ENCODE peak calls at places on chromosomes 7 and 10, in nine cellular contexts. F is pancreas, D is fibroblast of lung, I is upper lobe of left lung, X is mucosa of descending colon, C is tibial artery, J is colonic mucosa, E is GM23338, U is brain microvascular endothelial cell. W is an unnamed sample.

GRCh38 chr7:18200855-18201254 is 173.2 kb upstream of the PRPS1L1 start:
- DNase-seq in I (no peak), C (no peak), X (no peak), J (no peak), U (no peak), D (no peak), F (no peak), E (no peak), W (no peak)

GRCh38 chr7:23680417-23681405 is 712 bp downstream of the FAM221A start:
- DNase-seq in D (peak; percentile 60), U (peak; percentile 24), F (peak; percentile 89), J (peak; percentile 87), E (peak; percentile 97), I (peak; percentile 82), C (peak; percentile 25), X (peak; percentile 85), W (no peak)

GRCh38 chr10:91974960-91975359 is 51.4 kb downstream of the BTAF1 start:
- DNase-seq in X (no peak), D (peak; percentile 81), C (no peak), E (no peak), I (no peak), J (no peak), F (no peak), U (peak; percentile 55), W (peak; percentile 5)

GRCh38 chr10:94361161-94361794 is 1.5 kb downstream of the NOC3L start:
- DNase-seq in U (no peak), C (no peak), E (no peak), I (no peak), J (no peak), F (no peak), X (peak; percentile 60), D (peak; percentile 4), W (no peak)

GRCh38 chr10:89481662-89482061 is 53.7 kb downstream of the SLC16A12 start:
- DNase-seq in X (no peak), U (peak; percentile 77), F (no peak), I (no peak), D (peak; percentile 88), J (no peak), E (no peak), C (no peak), W (peak; percentile 82)

GRCh38 chr7:24786941-24787340 is 29.7 kb upstream of the GSDME start:
- DNase-seq in E (no peak), C (no peak), F (no peak), D (peak; percentile 98), U (peak; percentile 96), J (no peak), X (no peak), I (no peak), W (peak; percentile 93)

GRCh38 chr10:15624405-15625191 is 95.1 kb downstream of the ITGA8 start:
- DNase-seq in D (peak; percentile 29), I (no peak), C (peak; percentile 40), X (no peak), U (peak; percentile 25), J (no peak), E (no peak), F (no peak), W (peak; percentile 68)

GRCh38 chr10:5873515-5873995 is 16.1 kb downstream of the ANKRD16 start:
- DNase-seq in I (no peak), C (peak; percentile 62), U (peak; percentile 68), F (no peak), X (peak; percentile 84), D (peak; percentile 51), J (peak; percentile 81), E (peak; percentile 79), W (peak; percentile 40)

GRCh38 chr10:51961401-51961800 is 262.0 kb upstream of the CSTF2T start:
- DNase-seq in U (no peak), D (no peak), J (no peak), E (no peak), X (no peak), C (no peak), I (no peak), F (no peak), W (no peak)

GRCh38 chr7:70736715-70737460 is 395.1 kb upstream of the GALNT17 start:
- DNase-seq in J (peak; percentile 46), F (no peak), U (peak; percentile 56), I (no peak), X (no peak), E (peak; percentile 39), C (no peak), D (peak; percentile 92), W (peak; percentile 82)

GRCh38 chr7:157302314-157302711 is 34.5 kb upstream of the DNAJB6 start:
- DNase-seq in E (peak; percentile 41), U (no peak), F (no peak), J (peak; percentile 39), C (peak; percentile 61), X (peak; percentile 51), I (peak; percentile 75), D (peak; percentile 29), W (no peak)

GRCh38 chr7:44218418-44219201 is 17.8 kb downstream of the YKT6 start:
- DNase-seq in D (peak; percentile 10), F (peak; percentile 62), U (no peak), I (peak; percentile 58), X (no peak), E (peak; percentile 84), C (no peak), J (no peak), W (no peak)

GRCh38 chr7:87398441-87398840 is 53.0 kb downstream of the CROT start:
- DNase-seq in D (peak; percentile 84), E (no peak), J (no peak), F (no peak), C (no peak), U (peak; percentile 5), I (no peak), X (no peak), W (no peak)

GRCh38 chr7:34158754-34159153 is 253.4 kb downstream of the BMPER start:
- DNase-seq in E (peak; percentile 57), X (no peak), F (peak; percentile 18), U (no peak), D (no peak), I (no peak), J (no peak), C (no peak), W (no peak)

GRCh38 chr7:138374119-138374693 is 85.9 kb upstream of the TRIM24 start:
- DNase-seq in E (no peak), C (no peak), U (no peak), I (no peak), F (no peak), D (no peak), X (no peak), J (no peak), W (no peak)

GRCh38 chr7:141477866-141478265 is 73.3 kb upstream of the AGK start:
- DNase-seq in J (no peak), U (no peak), C (no peak), X (no peak), I (no peak), E (no peak), F (no peak), D (peak; percentile 61), W (no peak)

GRCh38 chr7:112938895-112939588 is 147.6 kb downstream of the GPR85 start:
- DNase-seq in I (no peak), D (peak; percentile 53), F (peak; percentile 75), J (peak; percentile 42), C (peak; percentile 20), E (peak; percentile 87), X (peak; percentile 35), U (peak; percentile 24), W (no peak)

GRCh38 chr10:61987537-61987936 is 86.0 kb downstream of the ARID5B start:
- DNase-seq in I (no peak), C (no peak), F (no peak), D (no peak), X (no peak), U (no peak), J (no peak), E (no peak), W (no peak)
- H3K4me3 ChIP-seq in I (no peak overlapping the region), C (no peak overlapping the region), F (no peak overlapping the region), D (no peak overlapping the region), X (no peak overlapping the region), U (no peak overlapping the region), J (no peak overlapping the region), E (no peak overlapping the region), W (no peak overlapping the region)

GRCh38 chr10:99964791-99965190 is 45.0 kb downstream of the DNMBP start:
- DNase-seq in J (no peak), U (no peak), C (no peak), E (no peak), X (peak; percentile 33), D (peak; percentile 33), F (no peak), I (no peak), W (no peak)
- TF ChIP-seq CTCF in J (no peak), U (peak; percentile 20), C (no peak), E (no peak), X (no peak), D (peak; percentile 34), F (no peak), I (no peak), W (peak; percentile 12)

GRCh38 chr7:45888993-45889366 is 692 bp downstream of the IGFBP1 start:
- DNase-seq in X (no peak), D (no peak), F (no peak), J (no peak), U (no peak), I (no peak), E (peak; percentile 45), C (no peak), W (no peak)
- H3K4me3 ChIP-seq in X (no peak overlapping the region), D (no peak overlapping the region), F (no peak overlapping the region), J (peak overlapping the region; percentile 4), U (peak overlapping the region; percentile 55), I (peak overlapping the region; percentile 21), E (peak overlapping the region; percentile 60), C (peak overlapping the region; percentile 47), W (peak overlapping the region; percentile 11)

GRCh38 chr10:108208038-108208437 is 1043.5 kb upstream of the SORCS1 start:
- DNase-seq in F (no peak), D (no peak), X (no peak), C (no peak), J (no peak), I (no peak), E (no peak), U (no peak), W (no peak)

GRCh38 chr10:108208732-108209131 is 1044.2 kb upstream of the SORCS1 start:
- DNase-seq in E (no peak), D (no peak), I (no peak), U (no peak), J (no peak), X (no peak), C (no peak), F (no peak), W (no peak)

GRCh38 chr10:108203905-108204527 is 1039.5 kb upstream of the SORCS1 start:
- DNase-seq in X (no peak), F (no peak), U (no peak), I (no peak), C (no peak), D (no peak), E (no peak), J (no peak), W (no peak)

DNA sequence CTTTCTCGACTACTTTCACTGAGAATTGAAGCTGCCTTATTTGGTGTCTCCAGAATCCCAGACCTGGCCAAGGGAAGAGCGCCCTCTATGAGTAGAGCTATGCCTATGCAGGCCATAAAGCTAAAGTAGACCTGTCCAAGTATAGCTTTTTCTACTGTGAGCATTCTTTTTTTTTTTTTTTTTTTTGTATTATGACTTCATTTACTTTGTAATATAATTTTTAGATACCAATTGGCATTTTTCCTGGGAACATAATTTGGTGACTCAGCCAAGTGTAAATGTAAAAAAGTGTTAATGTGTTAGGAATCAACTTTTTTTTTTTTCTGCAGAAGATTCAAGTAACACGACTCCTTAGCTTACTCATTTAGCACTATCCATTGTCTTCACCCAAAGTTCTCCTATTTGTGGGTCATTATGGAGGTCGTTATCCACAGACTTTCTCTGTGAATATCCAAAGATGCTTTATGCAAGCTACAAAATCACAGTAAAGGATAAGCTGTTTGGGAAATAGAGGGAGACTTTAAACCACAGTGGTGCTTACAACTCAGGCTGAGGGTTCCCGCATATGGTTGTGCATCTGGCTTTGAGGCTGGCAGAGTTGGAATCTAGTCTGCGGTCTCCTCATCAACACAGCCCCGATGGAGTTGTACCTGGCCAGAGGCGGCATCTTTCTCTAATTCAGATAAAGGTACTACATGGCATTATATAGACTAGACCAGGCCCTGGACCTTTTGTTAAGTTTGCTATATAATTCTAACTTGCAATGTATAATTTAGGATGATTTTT is 1040.2 kb upstream of the SORCS1 start:
- DNase-seq in E (peak; percentile 84), D (peak; percentile 1), U (no peak), I (no peak), C (no peak), X (peak; percentile 22), J (no peak), F (no peak), W (no peak)
- TF ChIP-seq CTCF in E (peak; percentile 95), D (peak; percentile 25), U (peak; percentile 65), I (peak; percentile 40), C (no peak), X (peak; percentile 43), J (peak; percentile 66), F (peak; percentile 47), W (peak; percentile 31)

W was measured in AG09309.